ENCODE peak calls at places on chromosomes 4 and X, in seven cellular contexts. S, Q, A, H, O, L and W are unnamed samples.

GRCh38 chrX:51860679-51861078 is 32.7 kb upstream of the MAGED1 start:
- DNase-seq in L (peak; percentile 58), H (no peak), S (peak; percentile 29), Q (peak; percentile 48), O (no peak), A (no peak), W (no peak)

GRCh38 chrX:97096385-97096784 is 212.7 kb downstream of the RPA4 start:
- DNase-seq in Q (no peak), L (peak; percentile 52), O (no peak), A (no peak), H (no peak), S (no peak), W (no peak)

GRCh38 chrX:9627827-9628406 is 137.7 kb downstream of the GPR143 start:
- DNase-seq in A (no peak), L (no peak), S (no peak), Q (no peak), O (no peak), H (no peak), W (no peak)

GRCh38 chr4:75087865-75088264 is 154.9 kb downstream of the PARM1 start:
- DNase-seq in O (no peak), A (no peak), S (no peak), L (no peak), Q (no peak), H (no peak), W (no peak)

GRCh38 chrX:2662586-2662985 is 28.5 kb upstream of the CD99 start:
- DNase-seq in L (no peak), A (no peak), S (no peak), O (no peak), H (no peak), Q (no peak), W (no peak)

GRCh38 chr4:169311643-169312365 is 41.0 kb upstream of the SH3RF1 start:
- DNase-seq in Q (peak; percentile 62), S (peak; percentile 19), A (no peak), O (no peak), L (peak; percentile 76), H (no peak), W (no peak)

GRCh38 chrX:155028192-155028591 is 1.5 kb downstream of the FUNDC2 start:
- DNase-seq in A (no peak), H (no peak), Q (no peak), L (no peak), S (no peak), O (no peak), W (no peak)

GRCh38 chrX:1492421-1493012 is 39.8 kb upstream of the ASMTL start:
- DNase-seq in L (no peak), O (no peak), S (no peak), A (no peak), Q (no peak), H (no peak), W (no peak)

GRCh38 chrX:150227321-150227860 is 135.7 kb upstream of the MAMLD1 start:
- DNase-seq in S (no peak), O (no peak), H (no peak), Q (no peak), A (no peak), L (no peak), W (no peak)

GRCh38 chr4:138341739-138342415 is 99.7 kb upstream of the SLC7A11 start:
- DNase-seq in A (no peak), S (no peak), H (no peak), O (no peak), Q (no peak), L (no peak), W (no peak)

GRCh38 chr4:169675825-169676224 is 55.4 kb downstream of the CLCN3 start:
- DNase-seq in O (no peak), L (no peak), Q (no peak), S (no peak), H (no peak), A (no peak), W (no peak)

GRCh38 chrX:103878466-103879151 is 46.6 kb upstream of the RAB9B start:
- DNase-seq in H (no peak), Q (peak; percentile 66), A (no peak), L (no peak), O (no peak), S (no peak), W (no peak)

GRCh38 chr4:172898715-172899114 is 269.9 kb upstream of the GALNT7 start:
- DNase-seq in L (no peak), Q (no peak), A (no peak), O (no peak), S (no peak), H (no peak), W (no peak)

GRCh38 chr4:128635939-128636551 is 173.5 kb upstream of the JADE1 start:
- DNase-seq in L (no peak), A (no peak), H (no peak), O (no peak), Q (no peak), S (peak; percentile 20), W (no peak)

GRCh38 chr4:41814565-41814964 is 66.0 kb upstream of the PHOX2B start:
- DNase-seq in L (peak; percentile 73), O (no peak), Q (peak; percentile 26), S (no peak), A (no peak), H (no peak), W (no peak)

GRCh38 chrX:2697741-2698294 is 6.7 kb downstream of the CD99 start:
- DNase-seq in Q (no peak), L (no peak), H (no peak), S (no peak), O (no peak), A (no peak), W (no peak)

GRCh38 chrX:30308263-30309138 is 689 bp downstream of the NR0B1 start:
- DNase-seq in S (peak; percentile 52), H (peak; percentile 48), Q (peak; percentile 7), A (no peak), L (no peak), O (no peak), W (no peak)

GRCh38 chrX:71095033-71095432 is 618 bp upstream of the FOXO4 start:
- DNase-seq in S (no peak), O (no peak), L (no peak), A (no peak), Q (no peak), H (no peak), W (no peak)

GRCh38 chrX:75301060-75301459 is 27.2 kb downstream of the UPRT start:
- DNase-seq in O (no peak), L (no peak), Q (no peak), H (no peak), S (no peak), A (no peak), W (no peak)

GRCh38 chr4:109302366-109303140 is at the start of gene COL25A1:
- DNase-seq in H (peak; percentile 59), S (no peak), A (no peak), O (peak; percentile 32), L (peak; percentile 66), Q (peak; percentile 41), W (no peak)

GRCh38 chrX:37627602-37628001 is 56.1 kb downstream of the LANCL3 start:
- DNase-seq in L (no peak), O (no peak), H (no peak), S (no peak), A (no peak), Q (peak; percentile 39), W (no peak)